ENCODE peak calls at places on chromosomes 2 and 18, in ten cellular contexts. U is A549, G is K562, D is suprapubic skin, J is stomach, Z is GM12878, L is H1, P is tibial nerve, W is transverse colon, E is SK-N-SH. R is an unnamed sample.

GRCh38 chr18:77106331-77106730 is 26.3 kb downstream of the MBP start:
- DNase-seq in U (no peak), G (peak; percentile 19), D (no peak), J (no peak), Z (no peak), L (no peak), P (no peak), W (no peak), E (no peak), R (no peak)

GRCh38 chr18:74493689-74494088 is 2.5 kb upstream of the CNDP2 start:
- DNase-seq in U (peak; percentile 14), G (no peak), D (no peak), J (peak; percentile 63), Z (no peak), L (no peak), P (no peak), W (peak; percentile 59), E (no peak), R (no peak)

GRCh38 chr2:158269143-158269542 is 167.5 kb downstream of the UPP2 start:
- DNase-seq in U (no peak), G (no peak), D (no peak), J (peak; percentile 61), Z (no peak), L (no peak), P (no peak), W (no peak), E (no peak), R (no peak)

GRCh38 chr2:175535631-175536030 is 354.1 kb upstream of the ATP5MC3 start:
- DNase-seq in U (no peak), G (no peak), D (no peak), J (no peak), Z (no peak), L (no peak), P (no peak), W (no peak), E (no peak), R (no peak)

GRCh38 chr2:16051046-16051489 is 110.7 kb downstream of the MYCN start:
- DNase-seq in U (no peak), G (no peak), D (no peak), J (no peak), Z (no peak), L (no peak), P (no peak), W (no peak), E (no peak), R (no peak)

GRCh38 chr2:234290671-234291070 is 206.2 kb downstream of the ARL4C start:
- DNase-seq in U (no peak), G (no peak), D (no peak), J (peak; percentile 41), Z (peak; percentile 76), L (no peak), P (no peak), W (peak; percentile 60), E (no peak), R (peak; percentile 72)

GRCh38 chr2:214103199-214104001 is 307.5 kb upstream of the VWC2L start:
- DNase-seq in U (no peak), G (no peak), D (no peak), J (no peak), Z (no peak), L (no peak), P (no peak), W (peak; percentile 18), E (no peak), R (no peak)

GRCh38 chr2:30147715-30148611 is 1.2 kb downstream of the YPEL5 start:
- DNase-seq in U (peak; percentile 88), G (peak; percentile 92), D (peak; percentile 88), J (peak; percentile 84), Z (no peak), L (no peak), P (peak; percentile 56), W (peak; percentile 85), E (peak; percentile 99), R (peak; percentile 91)

GRCh38 chr2:140498360-140498759 is 1632.5 kb downstream of the LRP1B start:
- DNase-seq in U (no peak), G (no peak), D (no peak), J (no peak), Z (no peak), L (no peak), P (no peak), W (no peak), E (no peak), R (no peak)

GRCh38 chr2:203280428-203281064 is 41.7 kb downstream of the CYP20A1 start:
- DNase-seq in U (no peak), G (no peak), D (no peak), J (no peak), Z (no peak), L (no peak), P (no peak), W (no peak), E (no peak), R (no peak)

GRCh38 chr2:144424559-144425240 is 95.2 kb downstream of the ZEB2 start:
- DNase-seq in U (no peak), G (no peak), D (no peak), J (no peak), Z (no peak), L (no peak), P (no peak), W (no peak), E (no peak), R (no peak)

GRCh38 chr2:48189552-48190228 is 283.4 kb upstream of the FBXO11 start:
- DNase-seq in U (no peak), G (no peak), D (no peak), J (no peak), Z (no peak), L (no peak), P (no peak), W (peak; percentile 10), E (no peak), R (no peak)

GRCh38 chr2:53403836-53404413 is 363.7 kb upstream of the CHAC2 start:
- DNase-seq in U (no peak), G (no peak), D (no peak), J (no peak), Z (no peak), L (no peak), P (no peak), W (no peak), E (no peak), R (no peak)

GRCh38 chr18:72720116-72720515 is 147.7 kb downstream of the NETO1 start:
- DNase-seq in U (no peak), G (no peak), D (no peak), J (no peak), Z (no peak), L (no peak), P (no peak), W (no peak), E (no peak), R (no peak)

GRCh38 chr2:141068053-141068682 is 1062.6 kb downstream of the LRP1B start:
- DNase-seq in U (no peak), G (no peak), D (no peak), J (no peak), Z (no peak), L (no peak), P (no peak), W (no peak), E (no peak), R (no peak)

GRCh38 chr2:26164231-26164630 is 8.7 kb upstream of the GAREM2 start:
- DNase-seq in U (no peak), G (no peak), D (no peak), J (no peak), Z (no peak), L (no peak), P (no peak), W (no peak), E (no peak), R (peak; percentile 5)
- TF ChIP-seq EP300 in U (no peak), G (no peak), D (no peak), J (no peak), Z (no peak), L (no peak), P (no peak), W (no peak), E (no peak), R (no peak)

GRCh38 chr2:111048856-111049551 is 71.7 kb upstream of the BCL2L11 start:
- DNase-seq in U (no peak), G (no peak), D (no peak), J (no peak), Z (no peak), L (no peak), P (no peak), W (no peak), E (peak; percentile 47), R (no peak)

GRCh38 chr2:111045771-111046444 is 74.8 kb upstream of the BCL2L11 start:
- DNase-seq in U (no peak), G (no peak), D (no peak), J (no peak), Z (no peak), L (no peak), P (no peak), W (no peak), E (no peak), R (no peak)

GRCh38 chr2:111044066-111044465 is 76.6 kb upstream of the BCL2L11 start:
- DNase-seq in U (no peak), G (no peak), D (no peak), J (no peak), Z (no peak), L (no peak), P (no peak), W (no peak), E (no peak), R (no peak)

GRCh38 chr2:111049792-111050640 is 70.7 kb upstream of the BCL2L11 start:
- DNase-seq in U (no peak), G (no peak), D (no peak), J (no peak), Z (peak; percentile 63), L (no peak), P (no peak), W (peak; percentile 31), E (no peak), R (no peak)

DNA sequence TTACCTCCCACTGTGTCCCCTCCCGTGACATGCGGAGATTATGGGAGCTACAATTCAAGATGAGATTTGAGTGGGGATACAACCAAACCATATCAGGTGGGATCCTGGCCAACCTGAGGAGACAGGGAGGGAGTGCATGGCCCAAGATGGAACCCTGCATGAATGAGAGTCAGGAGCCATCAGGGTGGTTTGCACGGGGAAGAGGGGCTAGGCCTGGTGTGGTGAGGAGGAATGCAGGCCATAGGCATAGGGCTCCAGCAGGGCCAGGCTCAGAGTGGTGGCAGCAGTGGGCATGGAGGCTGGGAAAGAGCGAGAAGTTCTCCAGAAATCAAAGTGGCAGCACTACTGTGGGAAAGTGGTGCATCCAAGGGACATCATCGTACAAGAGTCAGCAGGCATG is 74.0 kb upstream of the BCL2L11 start:
- DNase-seq in U (no peak), G (no peak), D (no peak), J (no peak), Z (no peak), L (no peak), P (no peak), W (no peak), E (no peak), R (no peak)
- TF ChIP-seq EP300 in U (no peak), G (no peak), D (no peak), J (no peak), Z (no peak), L (no peak), P (no peak), W (no peak), E (no peak), R (no peak)

GRCh38 chr2:168686485-168687191 is 115.8 kb upstream of the NOSTRIN start:
- DNase-seq in U (no peak), G (no peak), D (no peak), J (no peak), Z (no peak), L (no peak), P (no peak), W (no peak), E (no peak), R (no peak)
- TF ChIP-seq EP300 in U (no peak), G (no peak), D (no peak), J (no peak), Z (no peak), L (no peak), P (no peak), W (no peak), E (no peak), R (no peak)

GRCh38 chr2:88698498-88699233 is 7.2 kb downstream of the RPIA start:
- DNase-seq in U (no peak), G (no peak), D (no peak), J (peak; percentile 79), Z (no peak), L (peak; percentile 3), P (no peak), W (peak; percentile 74), E (no peak), R (no peak)
- TF ChIP-seq EP300 in U (no peak), G (no peak), D (no peak), J (no peak), Z (no peak), L (no peak), P (no peak), W (no peak), E (no peak), R (no peak)